ENCODE peak calls at places on chromosomes 11 and 22, in nine cellular contexts. One of them, this sample, is unnamed.

GRCh38 chr11:58625826-58626460 is 3.5 kb downstream of the CNTF start:
- DNase-seq in right cardiac atrium: no peak
- DNase-seq in HCT116: no peak
- DNase-seq in AG04449: peak; percentile 3
- DNase-seq in choroid plexus epithelial cell: peak; percentile 94
- DNase-seq in HL-60: no peak
- DNase-seq in HFF-Myc: no peak
- DNase-seq in AG10803: peak; percentile 27
- DNase-seq in WERI-Rb-1: no peak
- DNase-seq in this sample: no peak

GRCh38 chr11:113681711-113682410 is 24.2 kb downstream of the TMPRSS5 start:
- DNase-seq in right cardiac atrium: no peak
- DNase-seq in HCT116: no peak
- DNase-seq in AG04449: no peak
- DNase-seq in choroid plexus epithelial cell: no peak
- DNase-seq in HL-60: no peak
- DNase-seq in HFF-Myc: no peak
- DNase-seq in AG10803: no peak
- DNase-seq in WERI-Rb-1: no peak
- DNase-seq in this sample: no peak

GRCh38 chr11:36316049-36316448 is 20.0 kb downstream of the PRR5L start:
- DNase-seq in right cardiac atrium: no peak
- DNase-seq in HCT116: no peak
- DNase-seq in AG04449: no peak
- DNase-seq in choroid plexus epithelial cell: no peak
- DNase-seq in HL-60: no peak
- DNase-seq in HFF-Myc: no peak
- DNase-seq in AG10803: no peak
- DNase-seq in WERI-Rb-1: no peak
- DNase-seq in this sample: no peak

GRCh38 chr11:10502770-10503169 is 38.2 kb downstream of the RNF141 start:
- DNase-seq in right cardiac atrium: no peak
- DNase-seq in HCT116: no peak
- DNase-seq in AG04449: no peak
- DNase-seq in choroid plexus epithelial cell: no peak
- DNase-seq in HL-60: peak; percentile 84
- DNase-seq in HFF-Myc: no peak
- DNase-seq in AG10803: no peak
- DNase-seq in WERI-Rb-1: no peak
- DNase-seq in this sample: no peak

GRCh38 chr11:3123761-3124733 is 41.1 kb downstream of the OSBPL5 start:
- DNase-seq in right cardiac atrium: peak; percentile 95
- DNase-seq in HCT116: peak; percentile 34
- DNase-seq in AG04449: peak; percentile 70
- DNase-seq in choroid plexus epithelial cell: peak; percentile 90
- DNase-seq in HL-60: peak; percentile 92
- DNase-seq in HFF-Myc: peak; percentile 66
- DNase-seq in AG10803: peak; percentile 96
- DNase-seq in WERI-Rb-1: no peak
- DNase-seq in this sample: no peak

GRCh38 chr11:45930951-45931563 is 8.6 kb downstream of the LARGE2 start:
- DNase-seq in right cardiac atrium: no peak
- DNase-seq in HCT116: no peak
- DNase-seq in AG04449: no peak
- DNase-seq in choroid plexus epithelial cell: no peak
- DNase-seq in HL-60: no peak
- DNase-seq in HFF-Myc: no peak
- DNase-seq in AG10803: no peak
- DNase-seq in WERI-Rb-1: no peak
- DNase-seq in this sample: no peak

GRCh38 chr22:27919943-27920755 is 1.1 kb upstream of the PITPNB start:
- DNase-seq in right cardiac atrium: no peak
- DNase-seq in HCT116: no peak
- DNase-seq in AG04449: peak; percentile 24
- DNase-seq in choroid plexus epithelial cell: peak; percentile 73
- DNase-seq in HL-60: no peak
- DNase-seq in HFF-Myc: peak; percentile 74
- DNase-seq in AG10803: peak; percentile 77
- DNase-seq in WERI-Rb-1: peak; percentile 33
- DNase-seq in this sample: no peak

GRCh38 chr11:103281301-103281700 is 172.1 kb downstream of the DYNC2H1 start:
- DNase-seq in right cardiac atrium: no peak
- DNase-seq in HCT116: no peak
- DNase-seq in AG04449: no peak
- DNase-seq in choroid plexus epithelial cell: no peak
- DNase-seq in HL-60: no peak
- DNase-seq in HFF-Myc: no peak
- DNase-seq in AG10803: peak; percentile 25
- DNase-seq in WERI-Rb-1: no peak
- DNase-seq in this sample: no peak

GRCh38 chr11:18245396-18245795 is 3.1 kb downstream of the SAA2 start:
- DNase-seq in right cardiac atrium: no peak
- DNase-seq in HCT116: no peak
- DNase-seq in AG04449: no peak
- DNase-seq in choroid plexus epithelial cell: no peak
- DNase-seq in HL-60: no peak
- DNase-seq in HFF-Myc: no peak
- DNase-seq in AG10803: no peak
- DNase-seq in WERI-Rb-1: no peak
- DNase-seq in this sample: no peak

GRCh38 chr11:70496591-70497535 is 98.5 kb downstream of the CTTN start:
- DNase-seq in right cardiac atrium: peak; percentile 18
- DNase-seq in HCT116: no peak
- DNase-seq in AG04449: no peak
- DNase-seq in choroid plexus epithelial cell: no peak
- DNase-seq in HL-60: no peak
- DNase-seq in HFF-Myc: no peak
- DNase-seq in AG10803: no peak
- DNase-seq in WERI-Rb-1: no peak
- DNase-seq in this sample: no peak

GRCh38 chr11:43880640-43881159 is at the start of gene ALKBH3:
- DNase-seq in right cardiac atrium: peak; percentile 96
- DNase-seq in HCT116: peak; percentile 87
- DNase-seq in AG04449: peak; percentile 61
- DNase-seq in choroid plexus epithelial cell: peak; percentile 97
- DNase-seq in HL-60: peak; percentile 95
- DNase-seq in HFF-Myc: peak; percentile 77
- DNase-seq in AG10803: peak; percentile 95
- DNase-seq in WERI-Rb-1: peak; percentile 91
- DNase-seq in this sample: peak; percentile 90

GRCh38 chr11:12163181-12163841 is 52.9 kb downstream of the MICAL2 start:
- DNase-seq in right cardiac atrium: peak; percentile 81
- DNase-seq in HCT116: no peak
- DNase-seq in AG04449: peak; percentile 85
- DNase-seq in choroid plexus epithelial cell: peak; percentile 90
- DNase-seq in HL-60: no peak
- DNase-seq in HFF-Myc: no peak
- DNase-seq in AG10803: peak; percentile 79
- DNase-seq in WERI-Rb-1: no peak
- DNase-seq in this sample: no peak

GRCh38 chr11:126268361-126268707 is 361 bp downstream of the SRPRA start:
- DNase-seq in right cardiac atrium: no peak
- DNase-seq in HCT116: no peak
- DNase-seq in AG04449: no peak
- DNase-seq in choroid plexus epithelial cell: no peak
- DNase-seq in HL-60: no peak
- DNase-seq in HFF-Myc: no peak
- DNase-seq in AG10803: no peak
- DNase-seq in WERI-Rb-1: no peak
- DNase-seq in this sample: no peak

GRCh38 chr11:12602421-12602820 is 71.8 kb upstream of the TEAD1 start:
- DNase-seq in right cardiac atrium: no peak
- DNase-seq in HCT116: no peak
- DNase-seq in AG04449: no peak
- DNase-seq in choroid plexus epithelial cell: no peak
- DNase-seq in HL-60: no peak
- DNase-seq in HFF-Myc: no peak
- DNase-seq in AG10803: peak; percentile 56
- DNase-seq in WERI-Rb-1: no peak
- DNase-seq in this sample: no peak

GRCh38 chr11:23359297-23359696 is 499.0 kb upstream of the CCDC179 start:
- DNase-seq in right cardiac atrium: no peak
- DNase-seq in HCT116: no peak
- DNase-seq in AG04449: peak; percentile 70
- DNase-seq in choroid plexus epithelial cell: peak; percentile 97
- DNase-seq in HL-60: no peak
- DNase-seq in HFF-Myc: peak; percentile 61
- DNase-seq in AG10803: peak; percentile 68
- DNase-seq in WERI-Rb-1: no peak
- DNase-seq in this sample: no peak

DNA sequence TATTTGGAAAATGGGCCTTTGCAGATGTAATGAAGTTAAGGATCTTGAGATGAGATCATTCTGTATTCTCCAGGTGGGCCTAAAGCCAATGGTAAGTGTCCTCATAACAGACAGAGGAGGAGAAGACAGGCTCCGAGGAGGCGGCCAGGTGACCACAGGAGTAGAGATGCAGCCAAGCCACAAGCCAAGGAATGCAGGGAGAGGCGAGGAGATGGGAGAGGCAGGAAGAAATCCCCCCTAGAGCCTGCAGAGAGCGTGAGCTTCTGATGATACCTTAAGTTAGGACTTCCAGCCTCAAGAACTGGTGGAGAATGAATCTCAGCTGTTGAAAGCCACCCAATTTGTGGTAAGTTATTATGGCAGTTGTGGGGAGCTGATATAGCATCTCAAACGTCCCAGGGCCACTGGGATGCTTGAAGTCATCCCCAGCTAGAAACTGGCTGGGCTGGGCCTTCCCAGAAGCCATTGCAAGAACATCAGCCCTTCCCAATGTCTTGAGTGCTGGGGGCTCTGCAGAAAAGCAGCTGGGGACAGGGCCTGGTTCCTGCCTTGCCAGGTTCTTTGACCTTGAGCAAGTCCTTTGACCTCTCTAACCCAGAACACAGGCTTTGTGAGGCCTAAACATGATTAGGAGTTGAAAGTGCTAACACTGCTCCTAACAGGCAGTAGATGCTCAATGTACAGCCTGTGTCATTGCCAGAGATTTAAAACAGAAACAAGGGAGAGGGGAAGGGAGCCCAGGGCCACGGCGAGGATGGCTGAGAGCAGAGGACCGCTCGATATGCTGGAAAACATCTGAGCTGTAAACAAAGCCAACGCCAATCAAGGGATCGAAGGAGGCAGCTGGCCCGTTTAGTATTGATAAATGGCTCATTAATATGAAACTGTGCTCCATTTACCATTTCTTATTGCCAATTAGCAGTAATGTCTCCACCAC is 632.3 kb downstream of the TBC1D22A start:
- DNase-seq in right cardiac atrium: no peak
- DNase-seq in HCT116: no peak
- DNase-seq in AG04449: no peak
- DNase-seq in choroid plexus epithelial cell: no peak
- DNase-seq in HL-60: no peak
- DNase-seq in HFF-Myc: no peak
- DNase-seq in AG10803: no peak
- DNase-seq in WERI-Rb-1: no peak
- DNase-seq in this sample: no peak
- H3K4me3 ChIP-seq in right cardiac atrium: no peak overlapping the region
- H3K4me3 ChIP-seq in HCT116: no peak overlapping the region
- H3K4me3 ChIP-seq in AG04449: no peak overlapping the region
- H3K4me3 ChIP-seq in choroid plexus epithelial cell: no peak overlapping the region
- H3K4me3 ChIP-seq in HL-60: no peak overlapping the region
- H3K4me3 ChIP-seq in HFF-Myc: no peak overlapping the region
- H3K4me3 ChIP-seq in AG10803: no peak overlapping the region
- H3K4me3 ChIP-seq in WERI-Rb-1: no peak overlapping the region
- H3K4me3 ChIP-seq in this sample: no peak overlapping the region

DNA sequence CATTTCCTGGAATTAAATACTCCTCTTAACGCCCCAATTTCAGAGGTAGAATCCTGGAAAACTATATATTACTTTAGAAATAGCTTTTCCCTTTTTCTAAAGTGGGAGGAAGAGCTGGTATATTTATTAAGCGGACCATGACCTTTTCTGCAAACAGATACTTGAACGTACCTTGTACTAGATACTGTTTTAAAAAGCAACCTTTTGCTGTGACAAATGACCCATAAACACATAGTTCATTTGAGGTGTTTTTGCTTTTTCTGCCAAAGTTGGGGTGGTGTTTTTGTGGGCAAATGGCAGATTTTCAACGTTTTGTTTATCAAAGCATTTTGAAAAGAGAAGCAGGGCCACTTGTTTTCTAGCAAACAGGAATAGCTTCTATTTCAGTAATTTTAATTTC is 2.2 kb downstream of the FBXO7 start:
- DNase-seq in right cardiac atrium: no peak
- DNase-seq in HCT116: no peak
- DNase-seq in AG04449: no peak
- DNase-seq in choroid plexus epithelial cell: no peak
- DNase-seq in HL-60: no peak
- DNase-seq in HFF-Myc: no peak
- DNase-seq in AG10803: no peak
- DNase-seq in WERI-Rb-1: no peak
- DNase-seq in this sample: no peak
- H3K4me3 ChIP-seq in right cardiac atrium: peak overlapping the region; percentile 36
- H3K4me3 ChIP-seq in HCT116: no peak overlapping the region
- H3K4me3 ChIP-seq in AG04449: no peak overlapping the region
- H3K4me3 ChIP-seq in choroid plexus epithelial cell: peak overlapping the region; percentile 94
- H3K4me3 ChIP-seq in HL-60: peak overlapping the region; percentile 63
- H3K4me3 ChIP-seq in HFF-Myc: peak overlapping the region; percentile 80
- H3K4me3 ChIP-seq in AG10803: peak overlapping the region; percentile 87
- H3K4me3 ChIP-seq in WERI-Rb-1: no peak overlapping the region
- H3K4me3 ChIP-seq in this sample: peak overlapping the region; percentile 90

GRCh38 chr22:29072979-29073617 is at the start of gene KREMEN1:
- DNase-seq in right cardiac atrium: peak; percentile 70
- DNase-seq in HCT116: no peak
- DNase-seq in AG04449: no peak
- DNase-seq in choroid plexus epithelial cell: no peak
- DNase-seq in HL-60: no peak
- DNase-seq in HFF-Myc: no peak
- DNase-seq in AG10803: no peak
- DNase-seq in WERI-Rb-1: no peak
- DNase-seq in this sample: no peak
- H3K4me3 ChIP-seq in right cardiac atrium: peak within 1 kb of the TSS; percentile 85
- H3K4me3 ChIP-seq in HCT116: peak within 1 kb of the TSS; percentile 68
- H3K4me3 ChIP-seq in AG04449: peak within 1 kb of the TSS; percentile 63
- H3K4me3 ChIP-seq in choroid plexus epithelial cell: peak within 1 kb of the TSS; percentile 61
- H3K4me3 ChIP-seq in HL-60: peak within 1 kb of the TSS; percentile 49
- H3K4me3 ChIP-seq in HFF-Myc: peak within 1 kb of the TSS; percentile 58
- H3K4me3 ChIP-seq in AG10803: peak within 1 kb of the TSS; percentile 66
- H3K4me3 ChIP-seq in WERI-Rb-1: peak within 1 kb of the TSS; percentile 53
- H3K4me3 ChIP-seq in this sample: peak within 1 kb of the TSS; percentile 45

DNA sequence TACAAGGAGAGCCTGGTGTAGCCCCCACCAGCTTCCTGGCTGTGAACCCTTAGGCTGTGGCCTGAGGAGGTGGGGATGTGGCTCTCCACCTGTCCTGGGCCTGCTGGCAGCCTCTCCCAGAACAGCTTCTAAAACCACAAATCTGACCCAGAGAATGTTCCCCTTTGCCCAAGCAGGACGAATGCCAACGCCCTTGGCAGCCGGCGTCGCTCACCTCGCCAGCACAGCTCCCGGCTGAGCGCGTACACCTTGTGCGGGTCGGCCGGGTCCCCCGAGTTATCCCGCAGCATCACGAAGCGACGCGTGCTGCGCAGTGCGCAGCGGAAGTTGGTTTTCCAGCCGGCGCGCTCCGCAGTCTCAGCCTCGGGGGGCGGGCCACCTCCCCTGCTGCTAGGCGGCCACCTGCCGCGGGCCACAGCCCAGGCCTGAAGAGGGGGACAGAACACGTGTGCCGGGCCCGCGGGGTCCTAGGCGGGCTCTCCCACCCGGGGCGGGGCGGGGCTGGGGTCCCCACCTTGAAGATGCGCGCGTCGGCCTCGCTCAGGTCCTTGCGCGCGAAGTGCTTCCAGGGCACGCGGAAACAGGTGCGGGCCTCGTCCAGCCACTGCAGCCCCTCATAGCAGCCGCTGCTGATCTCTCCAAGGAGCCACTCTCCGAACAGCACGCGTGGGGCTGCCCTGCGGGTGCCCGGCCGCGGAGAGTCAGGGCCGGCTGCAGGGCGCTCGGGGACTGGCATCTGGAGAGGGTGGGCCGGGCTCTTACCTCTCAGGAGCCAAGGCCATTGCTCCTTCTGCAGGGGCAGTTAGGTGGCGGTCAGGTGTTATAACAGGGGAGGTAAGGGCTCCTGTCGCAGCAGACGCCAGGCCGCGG is 932 bp downstream of the IRF7 start:
- DNase-seq in right cardiac atrium: no peak
- DNase-seq in HCT116: no peak
- DNase-seq in AG04449: no peak
- DNase-seq in choroid plexus epithelial cell: no peak
- DNase-seq in HL-60: no peak
- DNase-seq in HFF-Myc: no peak
- DNase-seq in AG10803: peak; percentile 6
- DNase-seq in WERI-Rb-1: peak; percentile 5
- DNase-seq in this sample: peak; percentile 57
- H3K4me3 ChIP-seq in right cardiac atrium: peak overlapping the region; percentile 77
- H3K4me3 ChIP-seq in HCT116: peak overlapping the region; percentile 68
- H3K4me3 ChIP-seq in AG04449: peak overlapping the region; percentile 77
- H3K4me3 ChIP-seq in choroid plexus epithelial cell: peak overlapping the region; percentile 86
- H3K4me3 ChIP-seq in HL-60: peak overlapping the region; percentile 69
- H3K4me3 ChIP-seq in HFF-Myc: peak overlapping the region; percentile 53
- H3K4me3 ChIP-seq in AG10803: peak overlapping the region; percentile 77
- H3K4me3 ChIP-seq in WERI-Rb-1: peak overlapping the region; percentile 53
- H3K4me3 ChIP-seq in this sample: peak overlapping the region; percentile 100

This sample was measured in GM06990.